ENCODE peak calls at places on chromosomes 4 and X, in seven cellular contexts. W is IMR-90, B is neuronal stem cell, A is fibroblast of lung, D is GM23248, T is SK-N-SH, J is astrocyte. S is an unnamed sample.

GRCh38 chrX:9912341-9912740 is 54.8 kb upstream of the CLDN34 start:
- DNase-seq in W (peak; percentile 45), B (peak; percentile 37), A (peak; percentile 66), D (peak; percentile 26), T (peak; percentile 64), J (peak; percentile 20), S (peak; percentile 10)

GRCh38 chr4:128986019-128986418 is 107.3 kb downstream of the SCLT1 start:
- DNase-seq in W (no peak), B (no peak), A (no peak), D (no peak), T (no peak), J (no peak), S (no peak)

GRCh38 chr4:169132561-169133305 is 122.7 kb upstream of the CBR4 start:
- DNase-seq in W (no peak), B (no peak), A (no peak), D (peak; percentile 49), T (no peak), J (no peak), S (no peak)

GRCh38 chrX:102339312-102340298 is 92.6 kb downstream of the NXF2 start:
- DNase-seq in W (no peak), B (no peak), A (no peak), D (peak; percentile 4), T (no peak), J (no peak), S (no peak)

GRCh38 chrX:1190596-1191145 is 21.8 kb downstream of the CRLF2 start:
- DNase-seq in W (no peak), B (no peak), A (no peak), D (no peak), T (no peak), J (no peak), S (no peak)

GRCh38 chr4:5220028-5220427 is 168.7 kb downstream of the STK32B start:
- DNase-seq in W (peak; percentile 29), B (peak; percentile 18), A (no peak), D (peak; percentile 31), T (no peak), J (peak; percentile 6), S (peak; percentile 30)

GRCh38 chr4:67727124-67727850 is 26.3 kb upstream of the UBA6 start:
- DNase-seq in W (peak; percentile 45), B (no peak), A (peak; percentile 35), D (peak; percentile 81), T (no peak), J (peak; percentile 90), S (no peak)

GRCh38 chr4:53380221-53380620 is 2.8 kb downstream of the FIP1L1 start:
- DNase-seq in W (peak; percentile 33), B (no peak), A (no peak), D (peak; percentile 17), T (no peak), J (no peak), S (peak; percentile 6)

GRCh38 chr4:155769092-155769491 is 10.3 kb downstream of the GUCY1B1 start:
- DNase-seq in W (peak; percentile 73), B (no peak), A (peak; percentile 89), D (no peak), T (no peak), J (no peak), S (no peak)

GRCh38 chrX:70434352-70434866 is 10.2 kb upstream of the DLG3 start:
- DNase-seq in W (peak; percentile 71), B (peak; percentile 75), A (peak; percentile 73), D (peak; percentile 84), T (peak; percentile 93), J (peak; percentile 58), S (peak; percentile 84)

GRCh38 chr4:183483997-183484396 is 20.9 kb upstream of the ING2 start:
- DNase-seq in W (peak; percentile 27), B (no peak), A (no peak), D (no peak), T (no peak), J (no peak), S (no peak)

GRCh38 chr4:133565379-133565778 is 416.3 kb downstream of the PCDH10 start:
- DNase-seq in W (peak; percentile 7), B (no peak), A (peak; percentile 95), D (no peak), T (no peak), J (peak; percentile 81), S (peak; percentile 86)

GRCh38 chrX:153917814-153918213 is 8.2 kb downstream of the ARHGAP4 start:
- DNase-seq in W (no peak), B (no peak), A (no peak), D (no peak), T (no peak), J (no peak), S (no peak)

GRCh38 chrX:42751573-42751972 is 26.4 kb downstream of the PPP1R2C start:
- DNase-seq in W (peak; percentile 15), B (no peak), A (no peak), D (peak; percentile 45), T (no peak), J (peak; percentile 76), S (no peak)

GRCh38 chr4:123433573-123433972 is 37.0 kb downstream of the SPRY1 start:
- DNase-seq in W (no peak), B (no peak), A (no peak), D (no peak), T (no peak), J (no peak), S (no peak)

GRCh38 chrX:78331708-78332107 is 4.3 kb upstream of the CYSLTR1 start:
- DNase-seq in W (no peak), B (no peak), A (no peak), D (no peak), T (no peak), J (no peak), S (no peak)

GRCh38 chr4:80542747-80543146 is 207.2 kb downstream of the CFAP299 start:
- DNase-seq in W (no peak), B (no peak), A (no peak), D (no peak), T (no peak), J (no peak), S (no peak)

GRCh38 chrX:21975827-21976226 is 35.3 kb downstream of the SMS start:
- DNase-seq in W (peak; percentile 89), B (no peak), A (peak; percentile 89), D (peak; percentile 75), T (no peak), J (peak; percentile 58), S (peak; percentile 60)

GRCh38 chr4:121818215-121818614 is 5.5 kb downstream of the CCNA2 start:
- DNase-seq in W (no peak), B (no peak), A (no peak), D (no peak), T (no peak), J (no peak), S (no peak)

GRCh38 chr4:121814756-121815155 is 8.9 kb downstream of the CCNA2 start:
- DNase-seq in W (peak; percentile 60), B (no peak), A (no peak), D (peak; percentile 45), T (no peak), J (no peak), S (peak; percentile 20)

GRCh38 chr4:121817006-121817405 is 6.7 kb downstream of the CCNA2 start:
- DNase-seq in W (no peak), B (no peak), A (no peak), D (no peak), T (no peak), J (no peak), S (no peak)

GRCh38 chr4:121819216-121819980 is 4.3 kb downstream of the CCNA2 start:
- DNase-seq in W (no peak), B (no peak), A (peak; percentile 18), D (peak; percentile 45), T (no peak), J (peak; percentile 47), S (no peak)

GRCh38 chr4:121817701-121818100 is 6.0 kb downstream of the CCNA2 start:
- DNase-seq in W (no peak), B (no peak), A (no peak), D (no peak), T (no peak), J (no peak), S (no peak)
- H3K9ac ChIP-seq in W (no peak overlapping the region), B (no peak overlapping the region), A (no peak overlapping the region), D (no peak overlapping the region), T (no peak overlapping the region), J (no peak overlapping the region), S (no peak overlapping the region)

GRCh38 chrX:54615109-54615508 is 85.1 kb downstream of the GNL3L start:
- DNase-seq in W (no peak), B (no peak), A (no peak), D (no peak), T (no peak), J (no peak), S (no peak)
- H3K27me3 ChIP-seq in W (no peaks in the 10 kb centered on the region), B (no peaks in the 10 kb centered on the region), A (no peaks in the 10 kb centered on the region), D (no peaks in the 10 kb centered on the region), T (no peaks in the 10 kb centered on the region), J (no peaks in the 10 kb centered on the region), S (no peaks in the 10 kb centered on the region)

GRCh38 chr4:16682996-16683395 is 215.4 kb downstream of the LDB2 start:
- DNase-seq in W (peak; percentile 54), B (no peak), A (peak; percentile 49), D (no peak), T (no peak), J (no peak), S (no peak)

GRCh38 chr4:16686195-16686594 is 212.2 kb downstream of the LDB2 start:
- DNase-seq in W (peak; percentile 97), B (no peak), A (peak; percentile 90), D (peak; percentile 94), T (no peak), J (peak; percentile 98), S (peak; percentile 92)

GRCh38 chr4:16685536-16685935 is 212.9 kb downstream of the LDB2 start:
- DNase-seq in W (peak; percentile 78), B (no peak), A (no peak), D (peak; percentile 81), T (no peak), J (peak; percentile 77), S (peak; percentile 52)

GRCh38 chr4:16687011-16687410 is 211.4 kb downstream of the LDB2 start:
- DNase-seq in W (peak; percentile 25), B (no peak), A (peak; percentile 51), D (no peak), T (no peak), J (no peak), S (no peak)

DNA sequence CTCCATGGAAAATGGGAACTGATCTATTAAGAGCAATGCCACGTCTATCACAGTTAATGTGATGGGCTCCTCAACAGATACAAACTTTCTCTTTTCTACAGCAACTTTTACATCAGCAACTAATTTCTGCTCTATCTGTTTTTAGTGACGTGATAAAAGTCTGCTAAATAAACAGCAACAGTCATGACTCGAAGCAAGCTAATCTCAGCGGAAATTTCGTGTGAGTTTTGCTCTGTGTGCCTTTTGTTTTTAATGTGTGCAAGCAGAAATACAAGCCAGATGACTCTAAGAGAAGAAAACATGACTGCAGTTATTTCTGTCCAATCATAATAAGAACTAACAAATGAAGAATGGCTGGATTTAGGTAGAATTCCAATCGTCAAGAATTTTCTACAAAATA is 214.4 kb downstream of the LDB2 start:
- DNase-seq in W (peak; percentile 91), B (no peak), A (peak; percentile 66), D (peak; percentile 85), T (no peak), J (peak; percentile 64), S (peak; percentile 86)
- H3K9ac ChIP-seq in W (no peak overlapping the region), B (no peak overlapping the region), A (no peak overlapping the region), D (peak overlapping the region; percentile 46), T (no peak overlapping the region), J (peak overlapping the region; percentile 74), S (no peak overlapping the region)

DNA sequence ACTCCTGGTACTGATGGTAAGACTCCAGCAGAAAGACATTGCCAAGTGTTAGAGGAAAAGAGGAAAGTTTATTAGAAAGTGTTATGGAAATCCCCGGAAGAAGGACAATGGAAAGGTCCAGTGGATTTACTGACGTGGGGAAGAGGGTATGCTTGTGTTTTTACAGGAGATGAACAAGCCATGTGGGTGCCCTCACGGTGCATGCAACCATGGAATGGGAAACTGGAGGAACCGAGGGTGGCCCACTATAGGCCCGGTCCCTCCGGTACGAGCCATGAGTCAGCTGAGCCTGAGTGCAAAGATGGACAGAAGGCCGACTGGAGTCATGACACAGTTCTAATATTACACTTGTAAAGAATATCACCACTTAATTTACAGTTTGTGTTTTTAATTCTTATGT is 123.3 kb upstream of the ZCCHC13 start:
- DNase-seq in W (no peak), B (no peak), A (no peak), D (no peak), T (no peak), J (no peak), S (no peak)
- H3K27me3 ChIP-seq in W (no peaks in the 10 kb centered on the region), B (no peaks in the 10 kb centered on the region), A (no peaks in the 10 kb centered on the region), D (no peaks in the 10 kb centered on the region), T (no peaks in the 10 kb centered on the region), J (no peaks in the 10 kb centered on the region), S (peaks cover 8% of the 10 kb centered on the region)

S was measured in adipocyte.